ENCODE peak calls at places on chromosome 13, in eight cellular contexts. One of them, this sample, is unnamed.
A peak's percentile ranks its signal among the peaks of the same experiment; 100 is the strongest.

GRCh38 chr13:34733720-34734119 is 208.3 kb upstream of the NBEA start:
- DNase-seq in ovary: no peak
- DNase-seq in stomach: no peak
- DNase-seq in esophagus squamous epithelium: no peak
- DNase-seq in SK-N-SH: no peak
- DNase-seq in brain microvascular endothelial cell: no peak
- DNase-seq in breast epithelium: no peak
- DNase-seq in WERI-Rb-1: no peak
- DNase-seq in this sample: peak; percentile 58

GRCh38 chr13:94269557-94269956 is 209.9 kb downstream of the DCT start:
- DNase-seq in ovary: no peak
- DNase-seq in stomach: no peak
- DNase-seq in esophagus squamous epithelium: no peak
- DNase-seq in SK-N-SH: no peak
- DNase-seq in brain microvascular endothelial cell: no peak
- DNase-seq in breast epithelium: no peak
- DNase-seq in WERI-Rb-1: no peak
- DNase-seq in this sample: no peak

GRCh38 chr13:30493670-30494381 is 28.1 kb upstream of the HMGB1 start:
- DNase-seq in ovary: no peak
- DNase-seq in stomach: no peak
- DNase-seq in esophagus squamous epithelium: no peak
- DNase-seq in SK-N-SH: no peak
- DNase-seq in brain microvascular endothelial cell: no peak
- DNase-seq in breast epithelium: no peak
- DNase-seq in WERI-Rb-1: no peak
- DNase-seq in this sample: no peak

GRCh38 chr13:107466326-107466725 is 749.0 kb downstream of the LIG4 start:
- DNase-seq in ovary: no peak
- DNase-seq in stomach: no peak
- DNase-seq in esophagus squamous epithelium: no peak
- DNase-seq in SK-N-SH: no peak
- DNase-seq in brain microvascular endothelial cell: peak; percentile 68
- DNase-seq in breast epithelium: no peak
- DNase-seq in WERI-Rb-1: no peak
- DNase-seq in this sample: peak; percentile 43

GRCh38 chr13:40966298-40966697 is 52.8 kb downstream of the ELF1 start:
- DNase-seq in ovary: no peak
- DNase-seq in stomach: no peak
- DNase-seq in esophagus squamous epithelium: no peak
- DNase-seq in SK-N-SH: no peak
- DNase-seq in brain microvascular endothelial cell: no peak
- DNase-seq in breast epithelium: no peak
- DNase-seq in WERI-Rb-1: no peak
- DNase-seq in this sample: no peak

GRCh38 chr13:75132800-75133695 is 348.9 kb downstream of the TBC1D4 start:
- DNase-seq in ovary: no peak
- DNase-seq in stomach: no peak
- DNase-seq in esophagus squamous epithelium: no peak
- DNase-seq in SK-N-SH: no peak
- DNase-seq in brain microvascular endothelial cell: no peak
- DNase-seq in breast epithelium: no peak
- DNase-seq in WERI-Rb-1: no peak
- DNase-seq in this sample: no peak

GRCh38 chr13:54614729-54615128 is 1586.1 kb downstream of the OLFM4 start:
- DNase-seq in ovary: no peak
- DNase-seq in stomach: no peak
- DNase-seq in esophagus squamous epithelium: no peak
- DNase-seq in SK-N-SH: no peak
- DNase-seq in brain microvascular endothelial cell: no peak
- DNase-seq in breast epithelium: no peak
- DNase-seq in WERI-Rb-1: peak; percentile 75
- DNase-seq in this sample: no peak

GRCh38 chr13:101545521-101545920 is 93.0 kb downstream of the ITGBL1 start:
- DNase-seq in ovary: no peak
- DNase-seq in stomach: no peak
- DNase-seq in esophagus squamous epithelium: no peak
- DNase-seq in SK-N-SH: no peak
- DNase-seq in brain microvascular endothelial cell: peak; percentile 32
- DNase-seq in breast epithelium: no peak
- DNase-seq in WERI-Rb-1: no peak
- DNase-seq in this sample: no peak

GRCh38 chr13:90868321-90868920 is 479.1 kb upstream of the MIR17HG start:
- DNase-seq in ovary: no peak
- DNase-seq in stomach: no peak
- DNase-seq in esophagus squamous epithelium: no peak
- DNase-seq in SK-N-SH: no peak
- DNase-seq in brain microvascular endothelial cell: peak; percentile 40
- DNase-seq in breast epithelium: no peak
- DNase-seq in WERI-Rb-1: peak; percentile 30
- DNase-seq in this sample: peak; percentile 28

GRCh38 chr13:64688893-64689677 is 2541.1 kb downstream of the PCDH9 start:
- DNase-seq in ovary: no peak
- DNase-seq in stomach: no peak
- DNase-seq in esophagus squamous epithelium: no peak
- DNase-seq in SK-N-SH: no peak
- DNase-seq in brain microvascular endothelial cell: peak; percentile 40
- DNase-seq in breast epithelium: no peak
- DNase-seq in WERI-Rb-1: no peak
- DNase-seq in this sample: peak; percentile 83

GRCh38 chr13:94620286-94620896 is 18.7 kb downstream of the GPR180 start:
- DNase-seq in ovary: no peak
- DNase-seq in stomach: no peak
- DNase-seq in esophagus squamous epithelium: no peak
- DNase-seq in SK-N-SH: peak; percentile 49
- DNase-seq in brain microvascular endothelial cell: peak; percentile 19
- DNase-seq in breast epithelium: no peak
- DNase-seq in WERI-Rb-1: peak; percentile 73
- DNase-seq in this sample: peak; percentile 50

GRCh38 chr13:98427331-98427995 is 149.4 kb downstream of the STK24 start:
- DNase-seq in ovary: no peak
- DNase-seq in stomach: no peak
- DNase-seq in esophagus squamous epithelium: no peak
- DNase-seq in SK-N-SH: no peak
- DNase-seq in brain microvascular endothelial cell: no peak
- DNase-seq in breast epithelium: no peak
- DNase-seq in WERI-Rb-1: no peak
- DNase-seq in this sample: no peak

GRCh38 chr13:92260363-92260762 is 861.9 kb downstream of the GPC5 start:
- DNase-seq in ovary: no peak
- DNase-seq in stomach: no peak
- DNase-seq in esophagus squamous epithelium: no peak
- DNase-seq in SK-N-SH: no peak
- DNase-seq in brain microvascular endothelial cell: no peak
- DNase-seq in breast epithelium: no peak
- DNase-seq in WERI-Rb-1: no peak
- DNase-seq in this sample: no peak

GRCh38 chr13:98254541-98254940 is 77.5 kb upstream of the RNF113B start:
- DNase-seq in ovary: no peak
- DNase-seq in stomach: no peak
- DNase-seq in esophagus squamous epithelium: no peak
- DNase-seq in SK-N-SH: peak; percentile 63
- DNase-seq in brain microvascular endothelial cell: no peak
- DNase-seq in breast epithelium: no peak
- DNase-seq in WERI-Rb-1: no peak
- DNase-seq in this sample: no peak

GRCh38 chr13:31786011-31786410 is 46.7 kb downstream of the RXFP2 start:
- DNase-seq in ovary: no peak
- DNase-seq in stomach: no peak
- DNase-seq in esophagus squamous epithelium: no peak
- DNase-seq in SK-N-SH: no peak
- DNase-seq in brain microvascular endothelial cell: no peak
- DNase-seq in breast epithelium: no peak
- DNase-seq in WERI-Rb-1: no peak
- DNase-seq in this sample: peak; percentile 56

GRCh38 chr13:24614306-24615080 is 65.7 kb upstream of the ATP12A start:
- DNase-seq in ovary: no peak
- DNase-seq in stomach: no peak
- DNase-seq in esophagus squamous epithelium: no peak
- DNase-seq in SK-N-SH: no peak
- DNase-seq in brain microvascular endothelial cell: no peak
- DNase-seq in breast epithelium: no peak
- DNase-seq in WERI-Rb-1: no peak
- DNase-seq in this sample: no peak

GRCh38 chr13:110511509-110512181 is 49.9 kb downstream of the RAB20 start:
- DNase-seq in ovary: no peak
- DNase-seq in stomach: no peak
- DNase-seq in esophagus squamous epithelium: no peak
- DNase-seq in SK-N-SH: no peak
- DNase-seq in brain microvascular endothelial cell: no peak
- DNase-seq in breast epithelium: no peak
- DNase-seq in WERI-Rb-1: no peak
- DNase-seq in this sample: no peak

GRCh38 chr13:110806636-110807035 is 93.1 kb downstream of the ING1 start:
- DNase-seq in ovary: no peak
- DNase-seq in stomach: no peak
- DNase-seq in esophagus squamous epithelium: no peak
- DNase-seq in SK-N-SH: no peak
- DNase-seq in brain microvascular endothelial cell: no peak
- DNase-seq in breast epithelium: no peak
- DNase-seq in WERI-Rb-1: no peak
- DNase-seq in this sample: no peak

GRCh38 chr13:33351324-33351723 is 65.8 kb upstream of the STARD13 start:
- DNase-seq in ovary: no peak
- DNase-seq in stomach: no peak
- DNase-seq in esophagus squamous epithelium: no peak
- DNase-seq in SK-N-SH: no peak
- DNase-seq in brain microvascular endothelial cell: peak; percentile 62
- DNase-seq in breast epithelium: no peak
- DNase-seq in WERI-Rb-1: no peak
- DNase-seq in this sample: peak; percentile 29
- H3K4me3 ChIP-seq in ovary: no peak overlapping the region
- H3K4me3 ChIP-seq in stomach: no peak overlapping the region
- H3K4me3 ChIP-seq in esophagus squamous epithelium: no peak overlapping the region
- H3K4me3 ChIP-seq in SK-N-SH: no peak overlapping the region
- H3K4me3 ChIP-seq in brain microvascular endothelial cell: peak overlapping the region; percentile 78
- H3K4me3 ChIP-seq in breast epithelium: no peak overlapping the region
- H3K4me3 ChIP-seq in WERI-Rb-1: no peak overlapping the region
- H3K4me3 ChIP-seq in this sample: no peak overlapping the region

DNA sequence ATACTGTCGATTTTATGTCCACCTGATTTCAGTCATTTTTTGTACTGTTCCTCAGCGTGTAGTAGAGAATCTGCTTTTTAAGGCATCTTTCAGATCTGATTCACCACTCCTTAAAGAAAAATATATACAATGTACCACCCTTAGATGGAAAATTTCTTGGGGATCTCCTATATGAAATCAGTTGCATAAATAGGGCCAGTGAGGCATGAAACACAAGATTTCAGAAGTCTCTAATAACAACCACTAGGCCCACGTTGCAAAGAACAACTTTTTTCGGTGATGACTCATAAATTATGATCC is 1.4 kb downstream of the USP12 start:
- DNase-seq in ovary: no peak
- DNase-seq in stomach: no peak
- DNase-seq in esophagus squamous epithelium: no peak
- DNase-seq in SK-N-SH: no peak
- DNase-seq in brain microvascular endothelial cell: peak; percentile 60
- DNase-seq in breast epithelium: no peak
- DNase-seq in WERI-Rb-1: no peak
- DNase-seq in this sample: peak; percentile 72
- TF ChIP-seq CTCF in ovary: no peak
- TF ChIP-seq CTCF in stomach: no peak
- TF ChIP-seq CTCF in esophagus squamous epithelium: peak; percentile 37
- TF ChIP-seq CTCF in SK-N-SH: no peak
- TF ChIP-seq CTCF in brain microvascular endothelial cell: no peak
- TF ChIP-seq CTCF in breast epithelium: no peak
- TF ChIP-seq CTCF in WERI-Rb-1: no peak
- TF ChIP-seq CTCF in this sample: no peak

GRCh38 chr13:27631156-27631555 is 9.5 kb downstream of the POLR1D start:
- DNase-seq in ovary: no peak
- DNase-seq in stomach: no peak
- DNase-seq in esophagus squamous epithelium: no peak
- DNase-seq in SK-N-SH: no peak
- DNase-seq in brain microvascular endothelial cell: no peak
- DNase-seq in breast epithelium: no peak
- DNase-seq in WERI-Rb-1: no peak
- DNase-seq in this sample: peak; percentile 51

GRCh38 chr13:27625839-27626238 is 4.1 kb downstream of the POLR1D start:
- DNase-seq in ovary: no peak
- DNase-seq in stomach: no peak
- DNase-seq in esophagus squamous epithelium: no peak
- DNase-seq in SK-N-SH: no peak
- DNase-seq in brain microvascular endothelial cell: no peak
- DNase-seq in breast epithelium: no peak
- DNase-seq in WERI-Rb-1: no peak
- DNase-seq in this sample: no peak

GRCh38 chr13:27624071-27624470 is 2.4 kb downstream of the POLR1D start:
- DNase-seq in ovary: no peak
- DNase-seq in stomach: peak; percentile 27
- DNase-seq in esophagus squamous epithelium: no peak
- DNase-seq in SK-N-SH: no peak
- DNase-seq in brain microvascular endothelial cell: no peak
- DNase-seq in breast epithelium: no peak
- DNase-seq in WERI-Rb-1: no peak
- DNase-seq in this sample: no peak

GRCh38 chr13:27628081-27628480 is 6.4 kb downstream of the POLR1D start:
- DNase-seq in ovary: no peak
- DNase-seq in stomach: no peak
- DNase-seq in esophagus squamous epithelium: no peak
- DNase-seq in SK-N-SH: no peak
- DNase-seq in brain microvascular endothelial cell: no peak
- DNase-seq in breast epithelium: no peak
- DNase-seq in WERI-Rb-1: no peak
- DNase-seq in this sample: no peak

GRCh38 chr13:27627377-27627776 is 5.7 kb downstream of the POLR1D start:
- DNase-seq in ovary: no peak
- DNase-seq in stomach: no peak
- DNase-seq in esophagus squamous epithelium: no peak
- DNase-seq in SK-N-SH: no peak
- DNase-seq in brain microvascular endothelial cell: no peak
- DNase-seq in breast epithelium: no peak
- DNase-seq in WERI-Rb-1: no peak
- DNase-seq in this sample: no peak
- H3K27me3 ChIP-seq in ovary: no peaks in the 10 kb centered on the region
- H3K27me3 ChIP-seq in stomach: no peaks in the 10 kb centered on the region
- H3K27me3 ChIP-seq in esophagus squamous epithelium: no peaks in the 10 kb centered on the region
- H3K27me3 ChIP-seq in SK-N-SH: no peaks in the 10 kb centered on the region
- H3K27me3 ChIP-seq in brain microvascular endothelial cell: no peaks in the 10 kb centered on the region
- H3K27me3 ChIP-seq in breast epithelium: no peaks in the 10 kb centered on the region
- H3K27me3 ChIP-seq in WERI-Rb-1: no peaks in the 10 kb centered on the region
- H3K27me3 ChIP-seq in this sample: no peaks in the 10 kb centered on the region

DNA sequence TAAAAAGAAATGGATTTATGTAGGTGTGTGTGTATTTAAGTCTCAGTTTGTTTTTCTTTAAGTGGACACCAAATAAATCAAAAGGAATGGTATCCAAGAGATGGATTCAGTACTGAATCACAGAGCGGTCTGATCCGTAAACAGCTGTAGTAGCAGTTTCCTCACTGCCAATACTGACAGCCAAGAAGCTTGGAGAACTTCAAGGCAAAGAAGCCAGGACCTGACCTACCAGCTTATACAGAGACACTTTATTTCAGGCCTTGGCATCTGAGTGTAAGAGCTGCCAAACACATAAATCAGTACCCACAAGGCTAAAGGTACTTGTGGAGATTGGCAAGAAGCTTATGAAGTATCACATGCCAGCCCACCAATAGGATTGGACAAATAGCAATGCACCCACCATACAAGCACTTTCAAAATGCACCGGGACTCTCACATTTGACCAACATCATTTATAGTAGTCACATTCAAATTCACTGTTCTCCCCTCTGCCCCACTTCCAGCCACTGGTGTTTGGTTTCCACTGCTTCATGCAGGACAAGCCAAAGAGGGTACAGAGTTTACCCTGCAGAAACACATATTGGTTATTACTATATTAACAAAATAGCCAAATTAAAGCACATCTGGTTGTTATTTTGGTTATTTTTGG is 357.9 kb downstream of the KLF12 start:
- DNase-seq in ovary: no peak
- DNase-seq in stomach: no peak
- DNase-seq in esophagus squamous epithelium: no peak
- DNase-seq in SK-N-SH: no peak
- DNase-seq in brain microvascular endothelial cell: no peak
- DNase-seq in breast epithelium: no peak
- DNase-seq in WERI-Rb-1: no peak
- DNase-seq in this sample: no peak
- H3K4me3 ChIP-seq in ovary: no peak overlapping the region
- H3K4me3 ChIP-seq in stomach: no peak overlapping the region
- H3K4me3 ChIP-seq in esophagus squamous epithelium: no peak overlapping the region
- H3K4me3 ChIP-seq in SK-N-SH: no peak overlapping the region
- H3K4me3 ChIP-seq in brain microvascular endothelial cell: no peak overlapping the region
- H3K4me3 ChIP-seq in breast epithelium: no peak overlapping the region
- H3K4me3 ChIP-seq in WERI-Rb-1: no peak overlapping the region
- H3K4me3 ChIP-seq in this sample: no peak overlapping the region